ENCODE peak calls at places on chromosome 13, in seven cellular contexts. One of them, this sample, is unnamed.

GRCh38 chr13:100721885-100722512 is 47.4 kb upstream of the TMTC4 start:
- DNase-seq in NCI-H1417: peak
- DNase-seq in uterus: no peak
- DNase-seq in stimulated activated CD4-positive, alpha-beta T cell treated with anti-CD3 and anti-CD28 coated beads, Interleukin-1b, Interleukin-23, amount 100 ng/mL, for 24 hours: peak
- DNase-seq in C1 segment of cervical spinal cord: peak
- DNase-seq in mucosa of gallbladder: peak
- DNase-seq in HuH-7.5: peak
- DNase-seq in this sample: no peak

GRCh38 chr13:24199016-24199415 is 38.5 kb downstream of the SPATA13 start:
- DNase-seq in C1 segment of cervical spinal cord: no peak
- DNase-seq in mucosa of gallbladder: no peak
- DNase-seq in uterus: peak
- DNase-seq in stimulated activated CD4-positive, alpha-beta T cell treated with anti-CD3 and anti-CD28 coated beads, Interleukin-1b, Interleukin-23, amount 100 ng/mL, for 24 hours: no peak
- DNase-seq in NCI-H1417: no peak
- DNase-seq in HuH-7.5: no peak
- DNase-seq in this sample: no peak

GRCh38 chr13:50437252-50437651 is 406.2 kb downstream of the DLEU7 start:
- DNase-seq in NCI-H1417: no peak
- DNase-seq in C1 segment of cervical spinal cord: no peak
- DNase-seq in HuH-7.5: no peak
- DNase-seq in uterus: no peak
- DNase-seq in stimulated activated CD4-positive, alpha-beta T cell treated with anti-CD3 and anti-CD28 coated beads, Interleukin-1b, Interleukin-23, amount 100 ng/mL, for 24 hours: no peak
- DNase-seq in mucosa of gallbladder: no peak
- DNase-seq in this sample: no peak

GRCh38 chr13:75418997-75419396 is 63.0 kb downstream of the TBC1D4 start:
- DNase-seq in stimulated activated CD4-positive, alpha-beta T cell treated with anti-CD3 and anti-CD28 coated beads, Interleukin-1b, Interleukin-23, amount 100 ng/mL, for 24 hours: no peak
- DNase-seq in uterus: no peak
- DNase-seq in NCI-H1417: no peak
- DNase-seq in HuH-7.5: no peak
- DNase-seq in mucosa of gallbladder: no peak
- DNase-seq in C1 segment of cervical spinal cord: no peak
- DNase-seq in this sample: no peak

GRCh38 chr13:30572859-30573275 is 44.9 kb upstream of the USPL1 start:
- DNase-seq in mucosa of gallbladder: no peak
- DNase-seq in NCI-H1417: no peak
- DNase-seq in C1 segment of cervical spinal cord: no peak
- DNase-seq in HuH-7.5: no peak
- DNase-seq in stimulated activated CD4-positive, alpha-beta T cell treated with anti-CD3 and anti-CD28 coated beads, Interleukin-1b, Interleukin-23, amount 100 ng/mL, for 24 hours: no peak
- DNase-seq in uterus: no peak
- DNase-seq in this sample: no peak

GRCh38 chr13:48400090-48400694 is 12.7 kb downstream of the LPAR6 start:
- DNase-seq in uterus: no peak
- DNase-seq in C1 segment of cervical spinal cord: no peak
- DNase-seq in stimulated activated CD4-positive, alpha-beta T cell treated with anti-CD3 and anti-CD28 coated beads, Interleukin-1b, Interleukin-23, amount 100 ng/mL, for 24 hours: no peak
- DNase-seq in HuH-7.5: no peak
- DNase-seq in mucosa of gallbladder: no peak
- DNase-seq in NCI-H1417: no peak
- DNase-seq in this sample: no peak

GRCh38 chr13:22127277-22128143 is 456.6 kb downstream of the FGF9 start:
- DNase-seq in stimulated activated CD4-positive, alpha-beta T cell treated with anti-CD3 and anti-CD28 coated beads, Interleukin-1b, Interleukin-23, amount 100 ng/mL, for 24 hours: no peak
- DNase-seq in C1 segment of cervical spinal cord: no peak
- DNase-seq in uterus: no peak
- DNase-seq in HuH-7.5: no peak
- DNase-seq in mucosa of gallbladder: no peak
- DNase-seq in NCI-H1417: no peak
- DNase-seq in this sample: no peak

GRCh38 chr13:111903143-111903542 is 163.8 kb upstream of the SOX1 start:
- DNase-seq in uterus: no peak
- DNase-seq in HuH-7.5: no peak
- DNase-seq in stimulated activated CD4-positive, alpha-beta T cell treated with anti-CD3 and anti-CD28 coated beads, Interleukin-1b, Interleukin-23, amount 100 ng/mL, for 24 hours: no peak
- DNase-seq in NCI-H1417: no peak
- DNase-seq in mucosa of gallbladder: no peak
- DNase-seq in C1 segment of cervical spinal cord: no peak
- DNase-seq in this sample: no peak

GRCh38 chr13:98508280-98509074 is 68.4 kb downstream of the STK24 start:
- DNase-seq in mucosa of gallbladder: no peak
- DNase-seq in HuH-7.5: no peak
- DNase-seq in stimulated activated CD4-positive, alpha-beta T cell treated with anti-CD3 and anti-CD28 coated beads, Interleukin-1b, Interleukin-23, amount 100 ng/mL, for 24 hours: no peak
- DNase-seq in C1 segment of cervical spinal cord: no peak
- DNase-seq in NCI-H1417: no peak
- DNase-seq in uterus: no peak
- DNase-seq in this sample: no peak

GRCh38 chr13:65336916-65337315 is 1893.2 kb downstream of the PCDH9 start:
- DNase-seq in uterus: no peak
- DNase-seq in mucosa of gallbladder: no peak
- DNase-seq in HuH-7.5: no peak
- DNase-seq in NCI-H1417: no peak
- DNase-seq in stimulated activated CD4-positive, alpha-beta T cell treated with anti-CD3 and anti-CD28 coated beads, Interleukin-1b, Interleukin-23, amount 100 ng/mL, for 24 hours: no peak
- DNase-seq in C1 segment of cervical spinal cord: no peak
- DNase-seq in this sample: no peak

GRCh38 chr13:113622791-113623490 is 35.1 kb downstream of the ATP4B start:
- DNase-seq in uterus: no peak
- DNase-seq in mucosa of gallbladder: no peak
- DNase-seq in HuH-7.5: no peak
- DNase-seq in C1 segment of cervical spinal cord: no peak
- DNase-seq in stimulated activated CD4-positive, alpha-beta T cell treated with anti-CD3 and anti-CD28 coated beads, Interleukin-1b, Interleukin-23, amount 100 ng/mL, for 24 hours: no peak
- DNase-seq in NCI-H1417: no peak
- DNase-seq in this sample: peak

GRCh38 chr13:33690321-33690720 is 127.6 kb upstream of the RFC3 start:
- DNase-seq in C1 segment of cervical spinal cord: no peak
- DNase-seq in mucosa of gallbladder: no peak
- DNase-seq in stimulated activated CD4-positive, alpha-beta T cell treated with anti-CD3 and anti-CD28 coated beads, Interleukin-1b, Interleukin-23, amount 100 ng/mL, for 24 hours: no peak
- DNase-seq in uterus: no peak
- DNase-seq in NCI-H1417: no peak
- DNase-seq in HuH-7.5: no peak
- DNase-seq in this sample: no peak

GRCh38 chr13:100388923-100389322 is 199.7 kb downstream of the GGACT start:
- DNase-seq in HuH-7.5: no peak
- DNase-seq in NCI-H1417: no peak
- DNase-seq in stimulated activated CD4-positive, alpha-beta T cell treated with anti-CD3 and anti-CD28 coated beads, Interleukin-1b, Interleukin-23, amount 100 ng/mL, for 24 hours: no peak
- DNase-seq in mucosa of gallbladder: no peak
- DNase-seq in uterus: no peak
- DNase-seq in C1 segment of cervical spinal cord: no peak
- DNase-seq in this sample: no peak

GRCh38 chr13:98801626-98802418 is 49.4 kb upstream of the SLC15A1 start:
- DNase-seq in NCI-H1417: no peak
- DNase-seq in HuH-7.5: no peak
- DNase-seq in uterus: no peak
- DNase-seq in stimulated activated CD4-positive, alpha-beta T cell treated with anti-CD3 and anti-CD28 coated beads, Interleukin-1b, Interleukin-23, amount 100 ng/mL, for 24 hours: no peak
- DNase-seq in C1 segment of cervical spinal cord: no peak
- DNase-seq in mucosa of gallbladder: no peak
- DNase-seq in this sample: no peak

GRCh38 chr13:87536499-87536898 is 134.7 kb upstream of the SLITRK5 start:
- DNase-seq in uterus: no peak
- DNase-seq in stimulated activated CD4-positive, alpha-beta T cell treated with anti-CD3 and anti-CD28 coated beads, Interleukin-1b, Interleukin-23, amount 100 ng/mL, for 24 hours: no peak
- DNase-seq in mucosa of gallbladder: no peak
- DNase-seq in NCI-H1417: no peak
- DNase-seq in HuH-7.5: no peak
- DNase-seq in C1 segment of cervical spinal cord: no peak
- DNase-seq in this sample: no peak

GRCh38 chr13:110664673-110665072 is 41.2 kb downstream of the CARS2 start:
- DNase-seq in HuH-7.5: no peak
- DNase-seq in C1 segment of cervical spinal cord: no peak
- DNase-seq in stimulated activated CD4-positive, alpha-beta T cell treated with anti-CD3 and anti-CD28 coated beads, Interleukin-1b, Interleukin-23, amount 100 ng/mL, for 24 hours: no peak
- DNase-seq in NCI-H1417: no peak
- DNase-seq in uterus: no peak
- DNase-seq in mucosa of gallbladder: no peak
- DNase-seq in this sample: no peak

GRCh38 chr13:57629821-57630235 is 1.7 kb upstream of the PCDH17 start:
- DNase-seq in stimulated activated CD4-positive, alpha-beta T cell treated with anti-CD3 and anti-CD28 coated beads, Interleukin-1b, Interleukin-23, amount 100 ng/mL, for 24 hours: no peak
- DNase-seq in C1 segment of cervical spinal cord: peak
- DNase-seq in NCI-H1417: peak
- DNase-seq in uterus: peak
- DNase-seq in mucosa of gallbladder: peak
- DNase-seq in HuH-7.5: peak
- DNase-seq in this sample: peak

GRCh38 chr13:101919541-101920306 is 467.2 kb downstream of the ITGBL1 start:
- DNase-seq in NCI-H1417: peak
- DNase-seq in stimulated activated CD4-positive, alpha-beta T cell treated with anti-CD3 and anti-CD28 coated beads, Interleukin-1b, Interleukin-23, amount 100 ng/mL, for 24 hours: no peak
- DNase-seq in mucosa of gallbladder: no peak
- DNase-seq in C1 segment of cervical spinal cord: no peak
- DNase-seq in uterus: no peak
- DNase-seq in HuH-7.5: no peak
- DNase-seq in this sample: peak

GRCh38 chr13:100491164-100491847 is 97.3 kb downstream of the GGACT start:
- DNase-seq in stimulated activated CD4-positive, alpha-beta T cell treated with anti-CD3 and anti-CD28 coated beads, Interleukin-1b, Interleukin-23, amount 100 ng/mL, for 24 hours: no peak
- DNase-seq in mucosa of gallbladder: peak
- DNase-seq in C1 segment of cervical spinal cord: no peak
- DNase-seq in NCI-H1417: no peak
- DNase-seq in uterus: peak
- DNase-seq in HuH-7.5: no peak
- DNase-seq in this sample: peak

GRCh38 chr13:74024314-74024713 is 109.9 kb downstream of the KLF12 start:
- DNase-seq in HuH-7.5: no peak
- DNase-seq in mucosa of gallbladder: no peak
- DNase-seq in NCI-H1417: no peak
- DNase-seq in stimulated activated CD4-positive, alpha-beta T cell treated with anti-CD3 and anti-CD28 coated beads, Interleukin-1b, Interleukin-23, amount 100 ng/mL, for 24 hours: no peak
- DNase-seq in uterus: no peak
- DNase-seq in C1 segment of cervical spinal cord: no peak
- DNase-seq in this sample: no peak

GRCh38 chr13:114142640-114143490 is 10.4 kb upstream of the RASA3 start:
- DNase-seq in HuH-7.5: no peak
- DNase-seq in mucosa of gallbladder: peak
- DNase-seq in stimulated activated CD4-positive, alpha-beta T cell treated with anti-CD3 and anti-CD28 coated beads, Interleukin-1b, Interleukin-23, amount 100 ng/mL, for 24 hours: no peak
- DNase-seq in uterus: no peak
- DNase-seq in C1 segment of cervical spinal cord: no peak
- DNase-seq in NCI-H1417: peak
- DNase-seq in this sample: no peak

GRCh38 chr13:102028198-102028597 is 373.6 kb downstream of the FGF14 start:
- DNase-seq in HuH-7.5: no peak
- DNase-seq in mucosa of gallbladder: no peak
- DNase-seq in C1 segment of cervical spinal cord: no peak
- DNase-seq in stimulated activated CD4-positive, alpha-beta T cell treated with anti-CD3 and anti-CD28 coated beads, Interleukin-1b, Interleukin-23, amount 100 ng/mL, for 24 hours: no peak
- DNase-seq in NCI-H1417: no peak
- DNase-seq in uterus: no peak
- DNase-seq in this sample: no peak

GRCh38 chr13:20904908-20905307 is 2.4 kb upstream of the XPO4 start:
- DNase-seq in mucosa of gallbladder: no peak
- DNase-seq in NCI-H1417: no peak
- DNase-seq in uterus: no peak
- DNase-seq in C1 segment of cervical spinal cord: no peak
- DNase-seq in HuH-7.5: no peak
- DNase-seq in stimulated activated CD4-positive, alpha-beta T cell treated with anti-CD3 and anti-CD28 coated beads, Interleukin-1b, Interleukin-23, amount 100 ng/mL, for 24 hours: no peak
- DNase-seq in this sample: no peak

GRCh38 chr13:79525458-79525857 is 44.5 kb downstream of the NDFIP2 start:
- DNase-seq in HuH-7.5: no peak
- DNase-seq in C1 segment of cervical spinal cord: no peak
- DNase-seq in mucosa of gallbladder: no peak
- DNase-seq in stimulated activated CD4-positive, alpha-beta T cell treated with anti-CD3 and anti-CD28 coated beads, Interleukin-1b, Interleukin-23, amount 100 ng/mL, for 24 hours: no peak
- DNase-seq in uterus: no peak
- DNase-seq in NCI-H1417: no peak
- DNase-seq in this sample: no peak

GRCh38 chr13:101520672-101521071 is 68.2 kb downstream of the ITGBL1 start:
- DNase-seq in mucosa of gallbladder: no peak
- DNase-seq in C1 segment of cervical spinal cord: no peak
- DNase-seq in HuH-7.5: no peak
- DNase-seq in uterus: no peak
- DNase-seq in NCI-H1417: no peak
- DNase-seq in stimulated activated CD4-positive, alpha-beta T cell treated with anti-CD3 and anti-CD28 coated beads, Interleukin-1b, Interleukin-23, amount 100 ng/mL, for 24 hours: no peak
- DNase-seq in this sample: no peak

GRCh38 chr13:114282143-114282685 is 813 bp downstream of the UPF3A start:
- DNase-seq in mucosa of gallbladder: no peak
- DNase-seq in NCI-H1417: no peak
- DNase-seq in C1 segment of cervical spinal cord: peak
- DNase-seq in HuH-7.5: peak
- DNase-seq in uterus: no peak
- DNase-seq in stimulated activated CD4-positive, alpha-beta T cell treated with anti-CD3 and anti-CD28 coated beads, Interleukin-1b, Interleukin-23, amount 100 ng/mL, for 24 hours: peak
- DNase-seq in this sample: peak

GRCh38 chr13:110047511-110047910 is 259.4 kb downstream of the COL4A1 start:
- DNase-seq in mucosa of gallbladder: peak
- DNase-seq in stimulated activated CD4-positive, alpha-beta T cell treated with anti-CD3 and anti-CD28 coated beads, Interleukin-1b, Interleukin-23, amount 100 ng/mL, for 24 hours: no peak
- DNase-seq in C1 segment of cervical spinal cord: peak
- DNase-seq in uterus: peak
- DNase-seq in HuH-7.5: no peak
- DNase-seq in NCI-H1417: peak
- DNase-seq in this sample: peak